ENCODE peak calls at places on chromosomes 13 and 19, in five cellular contexts. T is stimulated activated CD4-positive, alpha-beta T cell treated with anti-CD3 and anti-CD28 coated beads, Interleukin-15, amount 100 ng/mL, for 1 hour; X is T-helper 9 cell; V is effector CD4-positive, alpha-beta T cell; K is body of pancreas. F is an unnamed sample.

GRCh38 chr13:101554420-101555125 is 102.1 kb downstream of the ITGBL1 start:
- DNase-seq in V (no peak), K (no peak), X (no peak), T (no peak), F (no peak)

GRCh38 chr19:23436318-23436717 is 41.0 kb upstream of the ZNF91 start:
- DNase-seq in K (no peak), X (no peak), T (no peak), V (no peak), F (no peak)

GRCh38 chr13:40254394-40254793 is 412.0 kb downstream of the FOXO1 start:
- DNase-seq in V (no peak), K (no peak), X (no peak), T (no peak), F (no peak)

GRCh38 chr19:4552546-4552819 is 7.0 kb downstream of the SEMA6B start:
- DNase-seq in V (no peak), K (no peak), X (no peak), T (no peak), F (no peak)

GRCh38 chr13:112447306-112447705 is 71.2 kb downstream of the SPACA7 start:
- DNase-seq in V (no peak), K (no peak), T (no peak), X (no peak), F (no peak)

GRCh38 chr13:21232196-21232595 is 55.7 kb downstream of the MRPL57 start:
- DNase-seq in X (no peak), K (no peak), V (no peak), T (no peak), F (no peak)

GRCh38 chr19:33434886-33435705 is 61.6 kb downstream of the CEBPG start:
- DNase-seq in V (no peak), T (no peak), K (no peak), X (no peak), F (no peak)

GRCh38 chr13:77305276-77305675 is 21.6 kb downstream of the MYCBP2 start:
- DNase-seq in T (no peak), K (no peak), X (no peak), V (no peak), F (no peak)

GRCh38 chr19:56201973-56202372 is at the start of gene ZSCAN5C:
- DNase-seq in K (no peak), T (no peak), X (no peak), V (no peak), F (no peak)

GRCh38 chr19:919157-920050 is 2.3 kb downstream of the KISS1R start:
- DNase-seq in K (no peak), X (no peak), T (peak), V (peak), F (no peak)

GRCh38 chr13:49821216-49821820 is 28.8 kb upstream of the KPNA3 start:
- DNase-seq in V (no peak), K (no peak), X (no peak), T (no peak), F (no peak)

GRCh38 chr19:4889034-4889825 is 13.5 kb downstream of the ARRDC5 start:
- DNase-seq in K (no peak), X (no peak), V (no peak), T (no peak), F (no peak)

GRCh38 chr13:51148223-51148951 is 37.3 kb upstream of the C13orf42 start:
- DNase-seq in V (no peak), T (no peak), K (no peak), X (no peak), F (no peak)

F was measured in SHP77 treated with DMSO at 0.1 percent for 48 hours.